ENCODE peak calls at places on chromosomes 2 and 18, in ten cellular contexts. One of them, this sample, is unnamed.
A peak's percentile ranks its signal among the peaks of the same experiment; 100 is the strongest.

GRCh38 chr2:240900141-240900860 is 4.3 kb upstream of the MAB21L4 start:
- DNase-seq in testis: no peak
- DNase-seq in DND-41: no peak
- DNase-seq in heart right ventricle: no peak
- DNase-seq in brain microvascular endothelial cell: no peak
- DNase-seq in fibroblast of lung: no peak
- DNase-seq in kidney: no peak
- DNase-seq in tibial artery: no peak
- DNase-seq in GM12878: no peak
- DNase-seq in thoracic aorta: no peak
- DNase-seq in this sample: no peak

GRCh38 chr2:25388491-25388890 is 46.8 kb upstream of the DNMT3A start:
- DNase-seq in heart right ventricle: no peak
- DNase-seq in testis: no peak
- DNase-seq in tibial artery: peak; percentile 3
- DNase-seq in kidney: no peak
- DNase-seq in brain microvascular endothelial cell: no peak
- DNase-seq in DND-41: no peak
- DNase-seq in fibroblast of lung: no peak
- DNase-seq in thoracic aorta: no peak
- DNase-seq in GM12878: no peak
- DNase-seq in this sample: no peak

GRCh38 chr18:50982086-50982801 is 14.4 kb downstream of the ELAC1 start:
- DNase-seq in testis: no peak
- DNase-seq in kidney: no peak
- DNase-seq in tibial artery: no peak
- DNase-seq in heart right ventricle: no peak
- DNase-seq in thoracic aorta: no peak
- DNase-seq in brain microvascular endothelial cell: no peak
- DNase-seq in fibroblast of lung: no peak
- DNase-seq in GM12878: no peak
- DNase-seq in DND-41: no peak
- DNase-seq in this sample: no peak

GRCh38 chr2:197182668-197183067 is 127.9 kb downstream of the ANKRD44 start:
- DNase-seq in thoracic aorta: no peak
- DNase-seq in DND-41: no peak
- DNase-seq in GM12878: no peak
- DNase-seq in testis: no peak
- DNase-seq in heart right ventricle: no peak
- DNase-seq in kidney: no peak
- DNase-seq in tibial artery: no peak
- DNase-seq in brain microvascular endothelial cell: no peak
- DNase-seq in fibroblast of lung: peak; percentile 38
- DNase-seq in this sample: no peak

GRCh38 chr2:133109772-133110171 is 439.8 kb upstream of the LYPD1 start:
- DNase-seq in DND-41: no peak
- DNase-seq in GM12878: no peak
- DNase-seq in kidney: no peak
- DNase-seq in testis: no peak
- DNase-seq in fibroblast of lung: peak; percentile 79
- DNase-seq in heart right ventricle: no peak
- DNase-seq in thoracic aorta: no peak
- DNase-seq in tibial artery: no peak
- DNase-seq in brain microvascular endothelial cell: peak; percentile 75
- DNase-seq in this sample: peak; percentile 43

GRCh38 chr2:237201461-237202287 is 116.0 kb downstream of the COPS8 start:
- DNase-seq in DND-41: no peak
- DNase-seq in brain microvascular endothelial cell: peak; percentile 84
- DNase-seq in GM12878: peak; percentile 25
- DNase-seq in heart right ventricle: no peak
- DNase-seq in tibial artery: peak; percentile 84
- DNase-seq in thoracic aorta: no peak
- DNase-seq in kidney: peak; percentile 91
- DNase-seq in testis: peak; percentile 9
- DNase-seq in fibroblast of lung: peak; percentile 99
- DNase-seq in this sample: peak; percentile 97

GRCh38 chr2:144707927-144708326 is 188.0 kb upstream of the ZEB2 start:
- DNase-seq in testis: no peak
- DNase-seq in thoracic aorta: no peak
- DNase-seq in brain microvascular endothelial cell: peak; percentile 92
- DNase-seq in kidney: no peak
- DNase-seq in fibroblast of lung: peak; percentile 80
- DNase-seq in heart right ventricle: no peak
- DNase-seq in tibial artery: no peak
- DNase-seq in DND-41: no peak
- DNase-seq in GM12878: no peak
- DNase-seq in this sample: no peak

GRCh38 chr2:164213916-164214315 is 407.4 kb downstream of the GRB14 start:
- DNase-seq in fibroblast of lung: no peak
- DNase-seq in testis: no peak
- DNase-seq in thoracic aorta: no peak
- DNase-seq in DND-41: no peak
- DNase-seq in GM12878: no peak
- DNase-seq in brain microvascular endothelial cell: no peak
- DNase-seq in tibial artery: no peak
- DNase-seq in kidney: no peak
- DNase-seq in heart right ventricle: no peak
- DNase-seq in this sample: no peak

GRCh38 chr2:117980381-117980780 is 33.5 kb downstream of the CCDC93 start:
- DNase-seq in DND-41: no peak
- DNase-seq in tibial artery: no peak
- DNase-seq in GM12878: no peak
- DNase-seq in thoracic aorta: no peak
- DNase-seq in brain microvascular endothelial cell: peak; percentile 53
- DNase-seq in testis: no peak
- DNase-seq in kidney: no peak
- DNase-seq in heart right ventricle: no peak
- DNase-seq in fibroblast of lung: peak; percentile 86
- DNase-seq in this sample: peak; percentile 69

GRCh38 chr2:25690058-25690457 is 16.7 kb upstream of the DTNB start:
- DNase-seq in brain microvascular endothelial cell: peak; percentile 47
- DNase-seq in thoracic aorta: no peak
- DNase-seq in fibroblast of lung: peak; percentile 43
- DNase-seq in DND-41: no peak
- DNase-seq in tibial artery: peak; percentile 19
- DNase-seq in GM12878: no peak
- DNase-seq in testis: no peak
- DNase-seq in kidney: no peak
- DNase-seq in heart right ventricle: no peak
- DNase-seq in this sample: peak; percentile 38

GRCh38 chr2:164840458-164840929 is 1.1 kb downstream of the COBLL1 start:
- DNase-seq in DND-41: no peak
- DNase-seq in testis: peak; percentile 40
- DNase-seq in thoracic aorta: peak; percentile 11
- DNase-seq in GM12878: no peak
- DNase-seq in fibroblast of lung: peak; percentile 6
- DNase-seq in kidney: peak; percentile 91
- DNase-seq in brain microvascular endothelial cell: no peak
- DNase-seq in tibial artery: peak; percentile 76
- DNase-seq in heart right ventricle: peak; percentile 47
- DNase-seq in this sample: peak; percentile 3

GRCh38 chr18:22314001-22314400 is 103.7 kb downstream of the CTAGE1 start:
- DNase-seq in brain microvascular endothelial cell: peak; percentile 47
- DNase-seq in DND-41: no peak
- DNase-seq in GM12878: no peak
- DNase-seq in testis: no peak
- DNase-seq in tibial artery: no peak
- DNase-seq in heart right ventricle: no peak
- DNase-seq in fibroblast of lung: peak; percentile 75
- DNase-seq in kidney: no peak
- DNase-seq in thoracic aorta: no peak
- DNase-seq in this sample: peak; percentile 22

GRCh38 chr2:138319616-138320015 is 182.0 kb upstream of the SPOPL start:
- DNase-seq in tibial artery: no peak
- DNase-seq in fibroblast of lung: no peak
- DNase-seq in heart right ventricle: no peak
- DNase-seq in thoracic aorta: no peak
- DNase-seq in testis: no peak
- DNase-seq in DND-41: no peak
- DNase-seq in kidney: no peak
- DNase-seq in brain microvascular endothelial cell: no peak
- DNase-seq in GM12878: no peak
- DNase-seq in this sample: no peak

GRCh38 chr2:65749549-65749948 is 317.1 kb upstream of the SPRED2 start:
- DNase-seq in kidney: no peak
- DNase-seq in testis: no peak
- DNase-seq in heart right ventricle: no peak
- DNase-seq in brain microvascular endothelial cell: peak; percentile 92
- DNase-seq in DND-41: no peak
- DNase-seq in thoracic aorta: no peak
- DNase-seq in tibial artery: no peak
- DNase-seq in fibroblast of lung: peak; percentile 78
- DNase-seq in GM12878: no peak
- DNase-seq in this sample: peak; percentile 21

GRCh38 chr18:43935051-43935412 is 657.7 kb upstream of the SYT4 start:
- DNase-seq in thoracic aorta: no peak
- DNase-seq in GM12878: no peak
- DNase-seq in fibroblast of lung: peak; percentile 63
- DNase-seq in tibial artery: no peak
- DNase-seq in heart right ventricle: no peak
- DNase-seq in testis: no peak
- DNase-seq in DND-41: no peak
- DNase-seq in kidney: no peak
- DNase-seq in brain microvascular endothelial cell: no peak
- DNase-seq in this sample: peak; percentile 41

GRCh38 chr2:156687715-156688114 is 251.5 kb downstream of the GPD2 start:
- DNase-seq in thoracic aorta: no peak
- DNase-seq in tibial artery: no peak
- DNase-seq in brain microvascular endothelial cell: no peak
- DNase-seq in kidney: no peak
- DNase-seq in fibroblast of lung: no peak
- DNase-seq in testis: no peak
- DNase-seq in GM12878: no peak
- DNase-seq in DND-41: no peak
- DNase-seq in heart right ventricle: no peak
- DNase-seq in this sample: peak; percentile 2
- TF ChIP-seq CTCF in thoracic aorta: no peak
- TF ChIP-seq CTCF in tibial artery: no peak
- TF ChIP-seq CTCF in brain microvascular endothelial cell: no peak
- TF ChIP-seq CTCF in kidney: no peak
- TF ChIP-seq CTCF in fibroblast of lung: no peak
- TF ChIP-seq CTCF in testis: no peak
- TF ChIP-seq CTCF in GM12878: no peak
- TF ChIP-seq CTCF in DND-41: no peak
- TF ChIP-seq CTCF in heart right ventricle: no peak
- TF ChIP-seq CTCF in this sample: no peak

GRCh38 chr18:74289946-74290478 is 1.8 kb downstream of the CYB5A start:
- DNase-seq in testis: no peak
- DNase-seq in kidney: no peak
- DNase-seq in heart right ventricle: no peak
- DNase-seq in DND-41: no peak
- DNase-seq in fibroblast of lung: no peak
- DNase-seq in thoracic aorta: no peak
- DNase-seq in GM12878: no peak
- DNase-seq in brain microvascular endothelial cell: no peak
- DNase-seq in tibial artery: no peak
- DNase-seq in this sample: no peak
- H3K4me3 ChIP-seq in testis: no peak overlapping the region
- H3K4me3 ChIP-seq in kidney: peak overlapping the region; percentile 96
- H3K4me3 ChIP-seq in heart right ventricle: no peak overlapping the region
- H3K4me3 ChIP-seq in DND-41: no peak overlapping the region
- H3K4me3 ChIP-seq in fibroblast of lung: no peak overlapping the region
- H3K4me3 ChIP-seq in thoracic aorta: peak overlapping the region; percentile 98
- H3K4me3 ChIP-seq in GM12878: no peak overlapping the region
- H3K4me3 ChIP-seq in brain microvascular endothelial cell: no peak overlapping the region
- H3K4me3 ChIP-seq in tibial artery: peak overlapping the region; percentile 91
- H3K4me3 ChIP-seq in this sample: no peak overlapping the region

GRCh38 chr2:33559336-33559735 is 39.8 kb downstream of the FAM98A start:
- DNase-seq in fibroblast of lung: no peak
- DNase-seq in kidney: no peak
- DNase-seq in brain microvascular endothelial cell: no peak
- DNase-seq in thoracic aorta: no peak
- DNase-seq in GM12878: no peak
- DNase-seq in testis: no peak
- DNase-seq in heart right ventricle: no peak
- DNase-seq in DND-41: no peak
- DNase-seq in tibial artery: no peak
- DNase-seq in this sample: no peak

GRCh38 chr2:33555681-33556080 is 43.4 kb downstream of the FAM98A start:
- DNase-seq in brain microvascular endothelial cell: no peak
- DNase-seq in tibial artery: no peak
- DNase-seq in fibroblast of lung: no peak
- DNase-seq in kidney: no peak
- DNase-seq in heart right ventricle: no peak
- DNase-seq in testis: no peak
- DNase-seq in DND-41: no peak
- DNase-seq in GM12878: no peak
- DNase-seq in thoracic aorta: no peak
- DNase-seq in this sample: no peak

DNA sequence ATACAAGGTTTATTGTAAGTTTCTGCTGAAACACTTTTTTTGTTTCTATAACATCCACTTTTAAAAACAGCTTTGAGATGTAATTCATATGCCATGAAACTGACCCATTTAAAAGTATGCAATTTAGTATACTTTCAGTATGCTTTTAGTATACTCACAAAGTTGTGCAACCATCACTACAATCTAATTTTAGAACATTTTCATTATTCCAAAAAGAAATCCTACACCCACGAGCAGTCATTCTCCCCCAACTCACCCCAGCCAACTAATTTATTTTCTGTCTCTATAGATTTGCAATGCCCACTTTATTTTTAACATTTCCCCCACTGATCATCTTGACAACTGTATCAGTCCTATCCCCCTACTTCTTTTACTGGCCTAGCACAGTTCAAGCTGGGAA is 39.1 kb downstream of the FAM98A start:
- DNase-seq in thoracic aorta: no peak
- DNase-seq in fibroblast of lung: no peak
- DNase-seq in kidney: no peak
- DNase-seq in testis: no peak
- DNase-seq in tibial artery: no peak
- DNase-seq in heart right ventricle: no peak
- DNase-seq in brain microvascular endothelial cell: no peak
- DNase-seq in DND-41: no peak
- DNase-seq in GM12878: no peak
- DNase-seq in this sample: no peak
- TF ChIP-seq CTCF in thoracic aorta: no peak
- TF ChIP-seq CTCF in fibroblast of lung: no peak
- TF ChIP-seq CTCF in kidney: no peak
- TF ChIP-seq CTCF in testis: no peak
- TF ChIP-seq CTCF in tibial artery: no peak
- TF ChIP-seq CTCF in heart right ventricle: no peak
- TF ChIP-seq CTCF in brain microvascular endothelial cell: no peak
- TF ChIP-seq CTCF in DND-41: no peak
- TF ChIP-seq CTCF in GM12878: no peak
- TF ChIP-seq CTCF in this sample: no peak

DNA sequence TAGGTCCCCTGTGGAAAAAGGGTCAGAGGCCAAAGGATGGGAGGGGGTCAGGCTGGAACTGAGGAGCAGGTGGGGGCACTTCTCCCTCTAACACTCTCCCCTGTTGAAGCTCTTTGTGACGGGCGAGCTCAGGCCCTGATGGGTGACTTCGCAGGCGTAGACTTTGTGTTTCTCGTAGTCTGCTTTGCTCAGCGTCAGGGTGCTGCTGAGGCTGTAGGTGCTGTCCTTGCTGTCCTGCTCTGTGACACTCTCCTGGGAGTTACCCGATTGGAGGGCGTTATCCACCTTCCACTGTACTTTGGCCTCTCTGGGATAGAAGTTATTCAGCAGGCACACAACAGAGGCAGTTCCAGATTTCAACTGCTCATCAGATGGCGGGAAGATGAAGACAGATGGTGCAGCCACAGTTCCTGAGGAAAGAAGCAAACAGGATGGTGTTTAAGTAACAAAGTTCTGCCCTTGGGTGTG is 165.8 kb downstream of the RPIA start:
- DNase-seq in fibroblast of lung: no peak
- DNase-seq in thoracic aorta: no peak
- DNase-seq in DND-41: no peak
- DNase-seq in tibial artery: no peak
- DNase-seq in kidney: no peak
- DNase-seq in GM12878: no peak
- DNase-seq in brain microvascular endothelial cell: no peak
- DNase-seq in testis: no peak
- DNase-seq in heart right ventricle: no peak
- DNase-seq in this sample: no peak
- H3K4me3 ChIP-seq in fibroblast of lung: no peak overlapping the region
- H3K4me3 ChIP-seq in thoracic aorta: no peak overlapping the region
- H3K4me3 ChIP-seq in DND-41: no peak overlapping the region
- H3K4me3 ChIP-seq in tibial artery: no peak overlapping the region
- H3K4me3 ChIP-seq in kidney: no peak overlapping the region
- H3K4me3 ChIP-seq in GM12878: no peak overlapping the region
- H3K4me3 ChIP-seq in brain microvascular endothelial cell: no peak overlapping the region
- H3K4me3 ChIP-seq in testis: no peak overlapping the region
- H3K4me3 ChIP-seq in heart right ventricle: no peak overlapping the region
- H3K4me3 ChIP-seq in this sample: no peak overlapping the region